ENCODE peak calls at places on chromosomes 13 and 19, in eight cellular contexts. F, Q, W, Y, B, D, N and E are unnamed samples.

GRCh38 chr19:10432736-10433130 is 12.4 kb downstream of the PDE4A start:
- DNase-seq in B (no peak), Q (no peak), N (no peak), F (no peak), Y (no peak), W (no peak), D (no peak), E (no peak)

GRCh38 chr13:101416181-101417042 is at the start of gene NALCN:
- DNase-seq in Q (peak), B (no peak), F (no peak), W (no peak), Y (no peak), N (peak), D (no peak), E (no peak)

GRCh38 chr19:41700381-41701195 is 7.8 kb upstream of the CEACAM5 start:
- DNase-seq in B (no peak), Y (peak), W (no peak), N (no peak), D (no peak), Q (no peak), F (no peak), E (no peak)

GRCh38 chr13:112670864-112671263 is 19.0 kb upstream of the ATP11A start:
- DNase-seq in B (peak), W (peak), Y (no peak), Q (no peak), F (no peak), D (no peak), N (no peak), E (no peak)

GRCh38 chr19:41064974-41065569 is 23.2 kb upstream of the CYP2A13 start:
- DNase-seq in Y (peak), B (no peak), F (no peak), Q (peak), D (no peak), N (peak), W (no peak), E (no peak)

GRCh38 chr13:30016398-30016797 is 166.0 kb upstream of the UBL3 start:
- DNase-seq in N (no peak), F (no peak), D (no peak), Y (no peak), W (no peak), B (no peak), Q (no peak), E (no peak)

GRCh38 chr13:50236898-50237318 is 221.7 kb downstream of the KCNRG start:
- DNase-seq in N (no peak), W (no peak), F (no peak), B (no peak), Q (no peak), Y (no peak), D (no peak), E (no peak)

GRCh38 chr13:33730147-33730546 is 87.8 kb upstream of the RFC3 start:
- DNase-seq in W (no peak), F (no peak), B (no peak), Y (no peak), D (no peak), N (no peak), Q (no peak), E (no peak)

GRCh38 chr13:61286148-61286745 is 129.4 kb downstream of the PCDH20 start:
- DNase-seq in B (no peak), N (no peak), F (peak), Q (peak), W (no peak), D (no peak), Y (no peak), E (no peak)

GRCh38 chr19:32296694-32297093 is 48.7 kb upstream of the ZNF507 start:
- DNase-seq in D (no peak), W (no peak), B (no peak), Y (no peak), N (no peak), F (no peak), Q (no peak), E (no peak)

GRCh38 chr13:92346046-92346445 is 880.6 kb upstream of the GPC6 start:
- DNase-seq in D (no peak), W (no peak), Q (no peak), N (peak), Y (no peak), B (no peak), F (no peak), E (no peak)

GRCh38 chr13:113785051-113786010 is 26.3 kb downstream of the TMEM255B start:
- DNase-seq in N (peak), F (peak), W (no peak), Y (no peak), B (peak), Q (peak), D (no peak), E (peak)

GRCh38 chr19:23787106-23787505 is 28.4 kb upstream of the ZNF681 start:
- DNase-seq in N (peak), F (peak), Y (peak), W (no peak), Q (peak), D (no peak), B (no peak), E (no peak)

GRCh38 chr13:23375007-23375971 is 58.2 kb downstream of the SACS start:
- DNase-seq in F (peak), D (peak), Y (peak), W (peak), B (peak), N (peak), Q (peak), E (peak)
- TF ChIP-seq CTCF in F (no peak), D (peak), Y (no peak), W (no peak), B (peak), N (peak), Q (no peak), E (peak)

GRCh38 chr19:37221136-37221535 is 3.1 kb downstream of the ZNF383 start:
- DNase-seq in Q (no peak), N (no peak), F (no peak), D (no peak), Y (no peak), B (no peak), W (no peak), E (no peak)

GRCh38 chr19:37217533-37217854 is 520 bp upstream of the ZNF383 start:
- DNase-seq in Y (no peak), D (no peak), N (no peak), W (no peak), Q (no peak), B (no peak), F (no peak), E (no peak)

GRCh38 chr19:37217855-37218591 is at the start of gene ZNF383:
- DNase-seq in F (peak), Y (peak), B (peak), Q (peak), W (peak), N (peak), D (peak), E (peak)

GRCh38 chr19:37220383-37220782 is 2.4 kb downstream of the ZNF383 start:
- DNase-seq in N (no peak), Q (no peak), D (no peak), W (no peak), F (no peak), Y (no peak), B (no peak), E (no peak)

DNA sequence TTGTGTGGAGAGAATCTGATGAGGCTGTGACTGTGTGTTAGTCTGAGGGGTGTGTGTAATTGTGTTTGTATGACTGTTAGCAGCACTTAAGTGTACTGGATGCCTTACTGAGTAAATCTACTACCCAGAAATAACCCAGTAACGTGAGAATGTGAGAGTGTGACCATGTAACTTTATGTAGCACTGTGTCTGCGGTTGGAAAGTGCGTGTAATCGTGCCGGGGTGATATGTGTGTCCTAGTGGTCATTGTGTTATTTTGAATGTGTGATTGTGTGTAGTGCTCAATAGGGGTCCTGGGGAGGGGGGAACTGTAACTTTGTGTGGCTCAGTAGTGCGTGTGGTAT is 550 bp downstream of the ZNF383 start:
- DNase-seq in W (no peak), Y (no peak), F (no peak), B (no peak), D (no peak), N (peak), Q (no peak), E (no peak)
- H3K4me3 ChIP-seq in W (peak), Y (peak), F (peak), B (peak), D (peak), N (peak), Q (peak), E (peak)

GRCh38 chr13:39414339-39414738 is 188.7 kb downstream of the LHFPL6 start:
- DNase-seq in Q (no peak), F (no peak), N (no peak), D (no peak), B (no peak), Y (no peak), W (no peak), E (no peak)

GRCh38 chr13:39417643-39418042 is 185.3 kb downstream of the LHFPL6 start:
- DNase-seq in W (no peak), B (no peak), N (peak), F (peak), Y (no peak), Q (peak), D (no peak), E (peak)

GRCh38 chr13:39417131-39417530 is 185.9 kb downstream of the LHFPL6 start:
- DNase-seq in N (no peak), D (no peak), Y (no peak), B (no peak), F (no peak), W (no peak), Q (no peak), E (no peak)

GRCh38 chr13:39415003-39415402 is 188.0 kb downstream of the LHFPL6 start:
- DNase-seq in D (peak), F (peak), W (peak), B (no peak), N (peak), Q (no peak), Y (no peak), E (no peak)

DNA sequence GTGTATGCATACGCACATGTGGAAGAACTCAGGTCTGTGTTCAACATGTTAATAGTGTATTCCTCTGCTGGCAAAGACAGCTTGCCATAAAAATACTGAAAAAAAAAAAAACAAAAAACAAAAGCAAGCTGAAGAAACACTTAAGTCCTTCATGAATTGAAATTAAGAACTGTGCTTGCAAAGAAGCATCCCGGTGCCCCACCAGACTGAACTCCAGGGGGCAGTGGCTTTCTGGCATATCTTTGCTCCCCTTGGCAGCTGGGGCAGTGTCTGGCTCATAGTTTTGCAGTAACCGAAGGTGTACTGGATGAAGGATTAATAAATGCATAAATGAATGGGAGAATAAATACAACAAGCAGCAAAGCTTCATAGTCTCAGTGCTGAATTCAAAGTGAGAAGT is 187.6 kb downstream of the LHFPL6 start:
- DNase-seq in B (no peak), F (peak), W (peak), Y (peak), N (peak), Q (peak), D (peak), E (no peak)
- TF ChIP-seq CTCF in B (peak), F (peak), W (peak), Y (no peak), N (peak), Q (peak), D (peak), E (peak)

GRCh38 chr19:54429176-54429495 is 13.9 kb downstream of the TTYH1 start:
- DNase-seq in B (no peak), N (no peak), D (no peak), W (no peak), Q (no peak), Y (no peak), F (no peak), E (no peak)

GRCh38 chr19:54432144-54432738 is 16.8 kb upstream of the LENG8 start:
- DNase-seq in Y (no peak), B (no peak), W (no peak), N (no peak), Q (peak), D (no peak), F (no peak), E (no peak)

GRCh38 chr19:54429545-54430227 is 14.4 kb downstream of the TTYH1 start:
- DNase-seq in N (no peak), Y (no peak), F (no peak), Q (no peak), D (no peak), W (no peak), B (no peak), E (no peak)

GRCh38 chr19:54430306-54431254 is 15.3 kb downstream of the TTYH1 start:
- DNase-seq in W (no peak), B (no peak), D (peak), F (no peak), Y (no peak), N (peak), Q (peak), E (no peak)

DNA sequence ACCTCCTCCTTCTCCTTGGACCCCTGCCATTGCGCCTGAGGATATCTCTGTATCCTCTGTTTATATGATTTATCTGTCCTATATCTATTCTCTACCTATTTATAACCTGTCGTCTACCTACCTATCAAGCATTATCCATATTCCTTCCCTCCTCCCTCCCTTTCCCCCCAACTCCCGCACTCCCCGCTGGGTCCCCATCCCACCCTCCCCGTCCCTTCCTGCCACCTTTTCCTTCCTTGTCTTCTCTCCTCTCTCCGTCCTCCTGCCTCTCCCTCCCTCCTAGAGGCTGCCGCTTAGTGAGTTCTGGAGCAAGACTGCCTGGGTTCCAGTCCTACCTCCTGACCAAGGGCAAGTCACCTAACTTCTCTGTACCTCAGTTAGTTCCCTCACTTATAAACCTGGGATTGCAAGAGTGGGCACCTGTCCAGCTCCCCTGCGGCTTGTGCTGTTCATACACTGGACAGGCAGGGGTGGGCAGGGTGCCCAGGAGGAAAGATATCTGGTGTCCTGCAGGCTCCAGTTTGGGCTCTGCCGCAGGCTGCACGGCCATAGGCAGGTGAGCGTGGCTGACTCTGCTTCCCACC is 16.1 kb downstream of the TTYH1 start:
- DNase-seq in D (no peak), N (no peak), W (no peak), B (peak), F (no peak), Y (no peak), Q (peak), E (no peak)
- H3K4me3 ChIP-seq in D (no peak), N (no peak), W (no peak), B (no peak), F (no peak), Y (peak), Q (peak), E (no peak)